ENCODE peak calls at places on chromosomes 6 and 20, in nine cellular contexts. One of them, this sample, is unnamed.

GRCh38 chr6:161318456-161318855 is 44.6 kb upstream of the AGPAT4 start:
- DNase-seq in heart right ventricle: no peak
- DNase-seq in lower lobe of right lung: no peak
- DNase-seq in BJ: no peak
- DNase-seq in lung: no peak
- DNase-seq in choroid plexus epithelial cell: no peak
- DNase-seq in AG04450: no peak
- DNase-seq in B cell: no peak
- DNase-seq in ovary: no peak
- DNase-seq in this sample: no peak

GRCh38 chr6:136226674-136227377 is 23.3 kb downstream of the MTFR2 start:
- DNase-seq in heart right ventricle: no peak
- DNase-seq in lower lobe of right lung: no peak
- DNase-seq in BJ: no peak
- DNase-seq in lung: no peak
- DNase-seq in choroid plexus epithelial cell: no peak
- DNase-seq in AG04450: no peak
- DNase-seq in B cell: no peak
- DNase-seq in ovary: no peak
- DNase-seq in this sample: no peak

GRCh38 chr20:49306903-49307336 is 29.1 kb upstream of the ZNFX1 start:
- DNase-seq in heart right ventricle: no peak
- DNase-seq in lower lobe of right lung: no peak
- DNase-seq in BJ: no peak
- DNase-seq in lung: no peak
- DNase-seq in choroid plexus epithelial cell: no peak
- DNase-seq in AG04450: no peak
- DNase-seq in B cell: no peak
- DNase-seq in ovary: no peak
- DNase-seq in this sample: no peak

GRCh38 chr6:138004423-138005287 is 102.6 kb downstream of the PERP start:
- DNase-seq in heart right ventricle: peak
- DNase-seq in lower lobe of right lung: no peak
- DNase-seq in BJ: no peak
- DNase-seq in lung: no peak
- DNase-seq in choroid plexus epithelial cell: peak
- DNase-seq in AG04450: no peak
- DNase-seq in B cell: no peak
- DNase-seq in ovary: no peak
- DNase-seq in this sample: no peak

GRCh38 chr6:161446296-161446925 is 172.6 kb upstream of the AGPAT4 start:
- DNase-seq in heart right ventricle: no peak
- DNase-seq in lower lobe of right lung: no peak
- DNase-seq in BJ: no peak
- DNase-seq in lung: no peak
- DNase-seq in choroid plexus epithelial cell: no peak
- DNase-seq in AG04450: no peak
- DNase-seq in B cell: no peak
- DNase-seq in ovary: no peak
- DNase-seq in this sample: no peak

GRCh38 chr20:46348972-46349741 is 40.9 kb upstream of the CDH22 start:
- DNase-seq in heart right ventricle: peak
- DNase-seq in lower lobe of right lung: peak
- DNase-seq in BJ: no peak
- DNase-seq in lung: no peak
- DNase-seq in choroid plexus epithelial cell: peak
- DNase-seq in AG04450: no peak
- DNase-seq in B cell: no peak
- DNase-seq in ovary: peak
- DNase-seq in this sample: no peak

GRCh38 chr6:99187429-99187828 is 162.0 kb downstream of the FAXC start:
- DNase-seq in heart right ventricle: no peak
- DNase-seq in lower lobe of right lung: no peak
- DNase-seq in BJ: no peak
- DNase-seq in lung: no peak
- DNase-seq in choroid plexus epithelial cell: no peak
- DNase-seq in AG04450: no peak
- DNase-seq in B cell: no peak
- DNase-seq in ovary: no peak
- DNase-seq in this sample: no peak

GRCh38 chr6:19463925-19464324 is 373.2 kb upstream of the ID4 start:
- DNase-seq in heart right ventricle: no peak
- DNase-seq in lower lobe of right lung: no peak
- DNase-seq in BJ: no peak
- DNase-seq in lung: no peak
- DNase-seq in choroid plexus epithelial cell: no peak
- DNase-seq in AG04450: no peak
- DNase-seq in B cell: no peak
- DNase-seq in ovary: no peak
- DNase-seq in this sample: no peak

GRCh38 chr20:651713-652610 is 1.0 kb downstream of the SRXN1 start:
- DNase-seq in heart right ventricle: no peak
- DNase-seq in lower lobe of right lung: no peak
- DNase-seq in BJ: no peak
- DNase-seq in lung: no peak
- DNase-seq in choroid plexus epithelial cell: no peak
- DNase-seq in AG04450: no peak
- DNase-seq in B cell: no peak
- DNase-seq in ovary: no peak
- DNase-seq in this sample: no peak

GRCh38 chr6:116761779-116762178 is 3.7 kb downstream of the FAM162B start:
- DNase-seq in heart right ventricle: no peak
- DNase-seq in lower lobe of right lung: no peak
- DNase-seq in BJ: no peak
- DNase-seq in lung: no peak
- DNase-seq in choroid plexus epithelial cell: no peak
- DNase-seq in AG04450: no peak
- DNase-seq in B cell: no peak
- DNase-seq in ovary: no peak
- DNase-seq in this sample: no peak

GRCh38 chr6:134593442-134593841 is 275.5 kb upstream of the SGK1 start:
- DNase-seq in heart right ventricle: no peak
- DNase-seq in lower lobe of right lung: no peak
- DNase-seq in BJ: no peak
- DNase-seq in lung: no peak
- DNase-seq in choroid plexus epithelial cell: no peak
- DNase-seq in AG04450: no peak
- DNase-seq in B cell: no peak
- DNase-seq in ovary: no peak
- DNase-seq in this sample: no peak

GRCh38 chr6:25215881-25216280 is 63.3 kb upstream of the CARMIL1 start:
- DNase-seq in heart right ventricle: no peak
- DNase-seq in lower lobe of right lung: no peak
- DNase-seq in BJ: no peak
- DNase-seq in lung: no peak
- DNase-seq in choroid plexus epithelial cell: peak
- DNase-seq in AG04450: no peak
- DNase-seq in B cell: no peak
- DNase-seq in ovary: no peak
- DNase-seq in this sample: no peak

GRCh38 chr6:155915651-155916050 is 460.0 kb upstream of the NOX3 start:
- DNase-seq in heart right ventricle: no peak
- DNase-seq in lower lobe of right lung: no peak
- DNase-seq in BJ: no peak
- DNase-seq in lung: no peak
- DNase-seq in choroid plexus epithelial cell: no peak
- DNase-seq in AG04450: no peak
- DNase-seq in B cell: no peak
- DNase-seq in ovary: no peak
- DNase-seq in this sample: no peak
- TF ChIP-seq CTCF in heart right ventricle: no peak
- TF ChIP-seq CTCF in lower lobe of right lung: no peak
- TF ChIP-seq CTCF in BJ: no peak
- TF ChIP-seq CTCF in lung: no peak
- TF ChIP-seq CTCF in choroid plexus epithelial cell: no peak
- TF ChIP-seq CTCF in AG04450: no peak
- TF ChIP-seq CTCF in B cell: no peak
- TF ChIP-seq CTCF in ovary: no peak
- TF ChIP-seq CTCF in this sample: no peak

DNA sequence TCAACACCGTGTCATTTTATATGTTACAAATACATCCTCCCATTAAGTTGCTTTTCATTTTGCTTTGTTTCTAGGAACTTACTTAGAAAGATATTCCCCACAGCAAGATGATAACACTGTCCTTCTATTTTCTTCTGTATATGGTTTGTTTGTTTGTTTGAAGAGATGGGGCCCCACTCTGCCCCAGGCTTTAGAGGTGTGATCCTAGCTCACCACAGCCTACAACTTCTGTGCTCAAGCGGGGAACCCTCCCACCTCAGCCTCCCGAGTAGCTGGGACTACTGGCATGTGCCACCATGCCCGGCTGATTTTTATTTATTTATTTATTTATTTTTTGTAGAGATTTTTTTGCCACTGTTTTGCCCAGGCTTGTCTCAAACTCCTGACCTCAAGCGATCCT is 14.2 kb upstream of the GMDS start:
- DNase-seq in heart right ventricle: no peak
- DNase-seq in lower lobe of right lung: no peak
- DNase-seq in BJ: no peak
- DNase-seq in lung: no peak
- DNase-seq in choroid plexus epithelial cell: no peak
- DNase-seq in AG04450: no peak
- DNase-seq in B cell: no peak
- DNase-seq in ovary: no peak
- DNase-seq in this sample: no peak
- TF ChIP-seq CTCF in heart right ventricle: no peak
- TF ChIP-seq CTCF in lower lobe of right lung: no peak
- TF ChIP-seq CTCF in BJ: no peak
- TF ChIP-seq CTCF in lung: no peak
- TF ChIP-seq CTCF in choroid plexus epithelial cell: no peak
- TF ChIP-seq CTCF in AG04450: no peak
- TF ChIP-seq CTCF in B cell: no peak
- TF ChIP-seq CTCF in ovary: no peak
- TF ChIP-seq CTCF in this sample: no peak

GRCh38 chr6:68636710-68637470 is 1.8 kb downstream of the ADGRB3 start:
- DNase-seq in heart right ventricle: no peak
- DNase-seq in lower lobe of right lung: no peak
- DNase-seq in BJ: no peak
- DNase-seq in lung: no peak
- DNase-seq in choroid plexus epithelial cell: no peak
- DNase-seq in AG04450: no peak
- DNase-seq in B cell: no peak
- DNase-seq in ovary: no peak
- DNase-seq in this sample: no peak

GRCh38 chr6:68638225-68638900 is 3.3 kb downstream of the ADGRB3 start:
- DNase-seq in heart right ventricle: no peak
- DNase-seq in lower lobe of right lung: no peak
- DNase-seq in BJ: no peak
- DNase-seq in lung: no peak
- DNase-seq in choroid plexus epithelial cell: peak
- DNase-seq in AG04450: peak
- DNase-seq in B cell: no peak
- DNase-seq in ovary: no peak
- DNase-seq in this sample: peak

GRCh38 chr6:68639211-68639610 is 4.1 kb downstream of the ADGRB3 start:
- DNase-seq in heart right ventricle: no peak
- DNase-seq in lower lobe of right lung: no peak
- DNase-seq in BJ: no peak
- DNase-seq in lung: no peak
- DNase-seq in choroid plexus epithelial cell: no peak
- DNase-seq in AG04450: no peak
- DNase-seq in B cell: no peak
- DNase-seq in ovary: no peak
- DNase-seq in this sample: no peak

GRCh38 chr6:68635706-68636513 is 828 bp downstream of the ADGRB3 start:
- DNase-seq in heart right ventricle: no peak
- DNase-seq in lower lobe of right lung: no peak
- DNase-seq in BJ: no peak
- DNase-seq in lung: no peak
- DNase-seq in choroid plexus epithelial cell: peak
- DNase-seq in AG04450: no peak
- DNase-seq in B cell: no peak
- DNase-seq in ovary: no peak
- DNase-seq in this sample: no peak

GRCh38 chr6:68637782-68638181 is 2.7 kb downstream of the ADGRB3 start:
- DNase-seq in heart right ventricle: no peak
- DNase-seq in lower lobe of right lung: no peak
- DNase-seq in BJ: no peak
- DNase-seq in lung: no peak
- DNase-seq in choroid plexus epithelial cell: no peak
- DNase-seq in AG04450: no peak
- DNase-seq in B cell: no peak
- DNase-seq in ovary: no peak
- DNase-seq in this sample: no peak
- TF ChIP-seq CTCF in heart right ventricle: no peak
- TF ChIP-seq CTCF in lower lobe of right lung: no peak
- TF ChIP-seq CTCF in BJ: no peak
- TF ChIP-seq CTCF in lung: no peak
- TF ChIP-seq CTCF in choroid plexus epithelial cell: no peak
- TF ChIP-seq CTCF in AG04450: no peak
- TF ChIP-seq CTCF in B cell: no peak
- TF ChIP-seq CTCF in ovary: no peak
- TF ChIP-seq CTCF in this sample: no peak

DNA sequence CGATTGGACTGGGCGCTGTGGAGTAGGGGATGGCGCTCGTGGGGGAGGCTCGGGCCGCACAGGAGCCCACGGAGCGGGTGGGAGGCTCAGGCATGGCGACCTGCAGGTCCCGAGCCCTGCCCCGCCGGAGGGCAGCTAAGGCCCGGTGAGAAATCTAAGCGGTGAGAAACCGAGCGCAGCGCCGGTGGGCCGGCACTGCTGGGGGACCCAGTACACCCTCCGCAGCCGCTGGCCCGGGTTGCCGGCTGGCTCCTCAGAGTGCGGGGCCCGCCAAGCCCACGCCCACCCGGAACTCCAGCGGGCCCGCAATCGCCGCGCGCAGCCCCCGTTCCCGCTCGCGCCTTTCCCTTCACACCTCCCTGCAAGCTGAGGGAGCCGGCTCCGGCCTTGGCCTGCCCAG is 59.7 kb upstream of the MYLIP start:
- DNase-seq in heart right ventricle: no peak
- DNase-seq in lower lobe of right lung: no peak
- DNase-seq in BJ: no peak
- DNase-seq in lung: no peak
- DNase-seq in choroid plexus epithelial cell: no peak
- DNase-seq in AG04450: no peak
- DNase-seq in B cell: no peak
- DNase-seq in ovary: no peak
- DNase-seq in this sample: no peak
- TF ChIP-seq CTCF in heart right ventricle: no peak
- TF ChIP-seq CTCF in lower lobe of right lung: no peak
- TF ChIP-seq CTCF in BJ: no peak
- TF ChIP-seq CTCF in lung: no peak
- TF ChIP-seq CTCF in choroid plexus epithelial cell: no peak
- TF ChIP-seq CTCF in AG04450: no peak
- TF ChIP-seq CTCF in B cell: no peak
- TF ChIP-seq CTCF in ovary: no peak
- TF ChIP-seq CTCF in this sample: no peak

GRCh38 chr6:108168501-108168979 is 2.7 kb downstream of the NR2E1 start:
- DNase-seq in heart right ventricle: peak
- DNase-seq in lower lobe of right lung: peak
- DNase-seq in BJ: no peak
- DNase-seq in lung: no peak
- DNase-seq in choroid plexus epithelial cell: peak
- DNase-seq in AG04450: no peak
- DNase-seq in B cell: no peak
- DNase-seq in ovary: no peak
- DNase-seq in this sample: no peak
- TF ChIP-seq CTCF in heart right ventricle: peak
- TF ChIP-seq CTCF in lower lobe of right lung: peak
- TF ChIP-seq CTCF in BJ: peak
- TF ChIP-seq CTCF in lung: no peak
- TF ChIP-seq CTCF in choroid plexus epithelial cell: peak
- TF ChIP-seq CTCF in AG04450: peak
- TF ChIP-seq CTCF in B cell: peak
- TF ChIP-seq CTCF in ovary: no peak
- TF ChIP-seq CTCF in this sample: peak

This sample was measured in AG09319.